ENCODE peak calls at places on chromosomes 1 and 21, in five cellular contexts. One of them, this sample, is unnamed.

GRCh38 chr1:218496561-218496960 is 151.4 kb downstream of the TGFB2 start:
- DNase-seq in mucosa of descending colon: no peak
- DNase-seq in activated B cell treated with CpG ODN at 0.5 μM for 24 hours: no peak
- DNase-seq in neural progenitor cell: no peak
- DNase-seq in mammary epithelial cell: peak
- DNase-seq in this sample: no peak

GRCh38 chr21:45306453-45306831 is 18.7 kb upstream of the POFUT2 start:
- DNase-seq in activated B cell treated with CpG ODN at 0.5 μM for 24 hours: no peak
- DNase-seq in neural progenitor cell: no peak
- DNase-seq in mammary epithelial cell: no peak
- DNase-seq in mucosa of descending colon: peak
- DNase-seq in this sample: no peak

GRCh38 chr1:65164633-65165032 is 16.6 kb downstream of the AK4 start:
- DNase-seq in neural progenitor cell: no peak
- DNase-seq in mucosa of descending colon: no peak
- DNase-seq in mammary epithelial cell: peak
- DNase-seq in activated B cell treated with CpG ODN at 0.5 μM for 24 hours: no peak
- DNase-seq in this sample: no peak

GRCh38 chr1:156673387-156674121 is 3.7 kb downstream of the NES start:
- DNase-seq in mammary epithelial cell: no peak
- DNase-seq in mucosa of descending colon: no peak
- DNase-seq in activated B cell treated with CpG ODN at 0.5 μM for 24 hours: no peak
- DNase-seq in neural progenitor cell: peak
- DNase-seq in this sample: no peak

GRCh38 chr21:14084701-14085100 is 126.1 kb downstream of the LIPI start:
- DNase-seq in mammary epithelial cell: no peak
- DNase-seq in mucosa of descending colon: no peak
- DNase-seq in neural progenitor cell: no peak
- DNase-seq in activated B cell treated with CpG ODN at 0.5 μM for 24 hours: no peak
- DNase-seq in this sample: no peak

GRCh38 chr1:226475112-226475511 is 67.2 kb upstream of the PARP1 start:
- DNase-seq in neural progenitor cell: peak
- DNase-seq in mammary epithelial cell: no peak
- DNase-seq in activated B cell treated with CpG ODN at 0.5 μM for 24 hours: no peak
- DNase-seq in mucosa of descending colon: no peak
- DNase-seq in this sample: no peak

GRCh38 chr1:14876747-14877146 is 276.8 kb upstream of the TMEM51 start:
- DNase-seq in activated B cell treated with CpG ODN at 0.5 μM for 24 hours: no peak
- DNase-seq in mucosa of descending colon: no peak
- DNase-seq in neural progenitor cell: no peak
- DNase-seq in mammary epithelial cell: peak
- DNase-seq in this sample: no peak

GRCh38 chr1:174742805-174743653 is 256.7 kb upstream of the CACYBP start:
- DNase-seq in neural progenitor cell: no peak
- DNase-seq in activated B cell treated with CpG ODN at 0.5 μM for 24 hours: no peak
- DNase-seq in mucosa of descending colon: no peak
- DNase-seq in mammary epithelial cell: peak
- DNase-seq in this sample: no peak

GRCh38 chr1:20486457-20487235 is 636 bp upstream of the CAMK2N1 start:
- DNase-seq in mammary epithelial cell: peak
- DNase-seq in mucosa of descending colon: peak
- DNase-seq in neural progenitor cell: peak
- DNase-seq in activated B cell treated with CpG ODN at 0.5 μM for 24 hours: peak
- DNase-seq in this sample: no peak

GRCh38 chr1:17198476-17199258 is 6.3 kb upstream of the PADI1 start:
- DNase-seq in mammary epithelial cell: no peak
- DNase-seq in activated B cell treated with CpG ODN at 0.5 μM for 24 hours: peak
- DNase-seq in neural progenitor cell: no peak
- DNase-seq in mucosa of descending colon: peak
- DNase-seq in this sample: peak

GRCh38 chr21:41148798-41149197 is 19.2 kb upstream of the BACE2 start:
- DNase-seq in mucosa of descending colon: no peak
- DNase-seq in mammary epithelial cell: no peak
- DNase-seq in activated B cell treated with CpG ODN at 0.5 μM for 24 hours: no peak
- DNase-seq in neural progenitor cell: no peak
- DNase-seq in this sample: no peak

GRCh38 chr1:113216664-113217063 is 143.7 kb downstream of the LRIG2 start:
- DNase-seq in mucosa of descending colon: no peak
- DNase-seq in activated B cell treated with CpG ODN at 0.5 μM for 24 hours: no peak
- DNase-seq in mammary epithelial cell: no peak
- DNase-seq in neural progenitor cell: no peak
- DNase-seq in this sample: no peak

GRCh38 chr1:108107658-108108057 is 92.5 kb downstream of the SLC25A24 start:
- DNase-seq in mammary epithelial cell: peak
- DNase-seq in activated B cell treated with CpG ODN at 0.5 μM for 24 hours: no peak
- DNase-seq in mucosa of descending colon: no peak
- DNase-seq in neural progenitor cell: no peak
- DNase-seq in this sample: peak

GRCh38 chr1:59142663-59143487 is 154.0 kb upstream of the FGGY start:
- DNase-seq in mucosa of descending colon: no peak
- DNase-seq in neural progenitor cell: no peak
- DNase-seq in activated B cell treated with CpG ODN at 0.5 μM for 24 hours: no peak
- DNase-seq in mammary epithelial cell: peak
- DNase-seq in this sample: no peak

GRCh38 chr1:47776554-47777156 is 220.5 kb downstream of the TRABD2B start:
- DNase-seq in mucosa of descending colon: no peak
- DNase-seq in mammary epithelial cell: no peak
- DNase-seq in activated B cell treated with CpG ODN at 0.5 μM for 24 hours: no peak
- DNase-seq in neural progenitor cell: peak
- DNase-seq in this sample: no peak

GRCh38 chr1:103469801-103470200 is 55.7 kb upstream of the RNPC3 start:
- DNase-seq in neural progenitor cell: no peak
- DNase-seq in activated B cell treated with CpG ODN at 0.5 μM for 24 hours: no peak
- DNase-seq in mucosa of descending colon: no peak
- DNase-seq in mammary epithelial cell: no peak
- DNase-seq in this sample: no peak

GRCh38 chr1:187032316-187032981 is 203.7 kb downstream of the PLA2G4A start:
- DNase-seq in mucosa of descending colon: no peak
- DNase-seq in neural progenitor cell: no peak
- DNase-seq in mammary epithelial cell: no peak
- DNase-seq in activated B cell treated with CpG ODN at 0.5 μM for 24 hours: no peak
- DNase-seq in this sample: no peak

GRCh38 chr21:25573409-25574206 is 33.7 kb downstream of the MRPL39 start:
- DNase-seq in activated B cell treated with CpG ODN at 0.5 μM for 24 hours: no peak
- DNase-seq in neural progenitor cell: no peak
- DNase-seq in mucosa of descending colon: no peak
- DNase-seq in mammary epithelial cell: peak
- DNase-seq in this sample: no peak

GRCh38 chr1:226662704-226663326 is 76.3 kb downstream of the ITPKB start:
- DNase-seq in neural progenitor cell: no peak
- DNase-seq in activated B cell treated with CpG ODN at 0.5 μM for 24 hours: peak
- DNase-seq in mucosa of descending colon: peak
- DNase-seq in mammary epithelial cell: peak
- DNase-seq in this sample: peak

GRCh38 chr1:11728126-11728806 is 7.7 kb upstream of the AGTRAP start:
- DNase-seq in mucosa of descending colon: no peak
- DNase-seq in neural progenitor cell: no peak
- DNase-seq in mammary epithelial cell: no peak
- DNase-seq in activated B cell treated with CpG ODN at 0.5 μM for 24 hours: no peak
- DNase-seq in this sample: no peak

GRCh38 chr1:46166521-46167462 is 8.1 kb upstream of the TSPAN1 start:
- DNase-seq in neural progenitor cell: peak
- DNase-seq in activated B cell treated with CpG ODN at 0.5 μM for 24 hours: peak
- DNase-seq in mammary epithelial cell: no peak
- DNase-seq in mucosa of descending colon: peak
- DNase-seq in this sample: no peak

GRCh38 chr1:39501666-39502065 is 10.2 kb downstream of the BMP8A start:
- DNase-seq in mucosa of descending colon: no peak
- DNase-seq in activated B cell treated with CpG ODN at 0.5 μM for 24 hours: no peak
- DNase-seq in neural progenitor cell: no peak
- DNase-seq in mammary epithelial cell: peak
- DNase-seq in this sample: no peak

GRCh38 chr21:31316488-31317169 is 27.4 kb downstream of the TIAM1 start:
- DNase-seq in neural progenitor cell: no peak
- DNase-seq in mammary epithelial cell: peak
- DNase-seq in activated B cell treated with CpG ODN at 0.5 μM for 24 hours: no peak
- DNase-seq in mucosa of descending colon: no peak
- DNase-seq in this sample: no peak

GRCh38 chr1:15948600-15949452 is 27.1 kb downstream of the ZBTB17 start:
- DNase-seq in activated B cell treated with CpG ODN at 0.5 μM for 24 hours: no peak
- DNase-seq in neural progenitor cell: no peak
- DNase-seq in mucosa of descending colon: no peak
- DNase-seq in mammary epithelial cell: peak
- DNase-seq in this sample: peak

GRCh38 chr1:2592672-2593071 is 6.1 kb downstream of the PRXL2B start:
- DNase-seq in mucosa of descending colon: peak
- DNase-seq in mammary epithelial cell: no peak
- DNase-seq in activated B cell treated with CpG ODN at 0.5 μM for 24 hours: peak
- DNase-seq in neural progenitor cell: no peak
- DNase-seq in this sample: peak

GRCh38 chr1:232108598-232108997 is 482.0 kb downstream of the DISC1 start:
- DNase-seq in activated B cell treated with CpG ODN at 0.5 μM for 24 hours: no peak
- DNase-seq in neural progenitor cell: no peak
- DNase-seq in mucosa of descending colon: no peak
- DNase-seq in mammary epithelial cell: no peak
- DNase-seq in this sample: no peak

GRCh38 chr1:160192234-160192633 is 1.9 kb downstream of the CASQ1 start:
- DNase-seq in mammary epithelial cell: no peak
- DNase-seq in activated B cell treated with CpG ODN at 0.5 μM for 24 hours: no peak
- DNase-seq in neural progenitor cell: no peak
- DNase-seq in mucosa of descending colon: no peak
- DNase-seq in this sample: no peak

GRCh38 chr1:40780678-40781613 is 2.6 kb upstream of the KCNQ4 start:
- DNase-seq in neural progenitor cell: no peak
- DNase-seq in mammary epithelial cell: peak
- DNase-seq in activated B cell treated with CpG ODN at 0.5 μM for 24 hours: no peak
- DNase-seq in mucosa of descending colon: no peak
- DNase-seq in this sample: no peak

GRCh38 chr1:57421366-57421765 is 2.5 kb downstream of the DAB1 start:
- DNase-seq in mammary epithelial cell: no peak
- DNase-seq in neural progenitor cell: peak
- DNase-seq in activated B cell treated with CpG ODN at 0.5 μM for 24 hours: no peak
- DNase-seq in mucosa of descending colon: no peak
- DNase-seq in this sample: no peak

GRCh38 chr21:34129039-34129891 is 55.9 kb downstream of the MRPS6 start:
- DNase-seq in activated B cell treated with CpG ODN at 0.5 μM for 24 hours: no peak
- DNase-seq in neural progenitor cell: peak
- DNase-seq in mammary epithelial cell: peak
- DNase-seq in mucosa of descending colon: no peak
- DNase-seq in this sample: no peak
- TF ChIP-seq CTCF in activated B cell treated with CpG ODN at 0.5 μM for 24 hours: no peak
- TF ChIP-seq CTCF in neural progenitor cell: peak
- TF ChIP-seq CTCF in mammary epithelial cell: peak
- TF ChIP-seq CTCF in mucosa of descending colon: no peak
- TF ChIP-seq CTCF in this sample: no peak

GRCh38 chr1:91502138-91502881 is 1.7 kb downstream of the CDC7 start:
- DNase-seq in activated B cell treated with CpG ODN at 0.5 μM for 24 hours: no peak
- DNase-seq in neural progenitor cell: no peak
- DNase-seq in mammary epithelial cell: no peak
- DNase-seq in mucosa of descending colon: no peak
- DNase-seq in this sample: no peak

GRCh38 chr1:91499904-91500755 is 521 bp upstream of the CDC7 start:
- DNase-seq in mammary epithelial cell: no peak
- DNase-seq in mucosa of descending colon: no peak
- DNase-seq in neural progenitor cell: peak
- DNase-seq in activated B cell treated with CpG ODN at 0.5 μM for 24 hours: no peak
- DNase-seq in this sample: no peak

GRCh38 chr1:91501527-91501859 is 842 bp downstream of the CDC7 start:
- DNase-seq in activated B cell treated with CpG ODN at 0.5 μM for 24 hours: no peak
- DNase-seq in mammary epithelial cell: no peak
- DNase-seq in mucosa of descending colon: no peak
- DNase-seq in neural progenitor cell: no peak
- DNase-seq in this sample: no peak

GRCh38 chr1:91499346-91499745 is 1.3 kb upstream of the CDC7 start:
- DNase-seq in neural progenitor cell: no peak
- DNase-seq in mammary epithelial cell: no peak
- DNase-seq in activated B cell treated with CpG ODN at 0.5 μM for 24 hours: no peak
- DNase-seq in mucosa of descending colon: no peak
- DNase-seq in this sample: no peak

DNA sequence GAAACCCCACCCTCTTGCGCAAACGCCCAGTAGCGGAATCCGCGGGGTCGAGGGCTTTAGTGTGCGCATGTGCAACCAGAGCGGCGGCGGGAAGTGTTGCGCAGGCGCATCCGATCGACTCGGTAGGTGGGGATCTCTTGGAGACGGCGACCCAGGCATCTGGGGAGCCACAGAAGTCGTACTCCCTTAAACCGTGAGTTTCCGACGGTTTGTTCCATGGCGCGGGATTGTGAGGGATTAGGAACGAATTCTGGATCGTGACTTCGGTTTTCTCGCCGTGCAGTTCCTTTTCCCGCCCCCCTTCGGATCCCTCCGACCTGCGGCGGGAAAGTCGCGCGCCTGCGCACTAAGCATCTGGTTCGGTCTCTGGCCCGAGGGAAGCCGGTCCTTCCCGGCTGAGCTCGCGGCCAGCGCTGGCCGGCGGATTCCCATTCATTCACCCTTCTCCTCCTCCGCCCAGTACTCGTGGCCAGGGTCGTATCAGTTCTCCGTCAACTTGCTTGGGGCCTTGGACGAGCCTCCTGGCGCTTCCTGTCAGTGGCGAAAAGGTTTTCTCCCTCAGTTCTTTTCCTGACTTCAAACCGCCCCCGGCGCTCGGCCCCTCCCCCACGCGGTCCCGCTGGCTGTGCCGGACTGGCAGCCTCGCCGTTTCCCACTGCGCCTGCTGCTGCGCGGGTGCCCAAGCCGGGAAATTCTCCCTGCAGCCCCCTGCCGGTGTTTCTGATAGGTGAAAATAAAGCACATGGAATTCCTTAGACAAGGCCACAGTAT is at the start of gene CDC7:
- DNase-seq in mucosa of descending colon: peak
- DNase-seq in neural progenitor cell: peak
- DNase-seq in mammary epithelial cell: peak
- DNase-seq in activated B cell treated with CpG ODN at 0.5 μM for 24 hours: peak
- DNase-seq in this sample: peak
- TF ChIP-seq CTCF in mucosa of descending colon: no peak
- TF ChIP-seq CTCF in neural progenitor cell: peak
- TF ChIP-seq CTCF in mammary epithelial cell: no peak
- TF ChIP-seq CTCF in activated B cell treated with CpG ODN at 0.5 μM for 24 hours: no peak
- TF ChIP-seq CTCF in this sample: no peak

GRCh38 chr1:27368872-27369703 is 2.3 kb upstream of the MAP3K6 start:
- DNase-seq in neural progenitor cell: no peak
- DNase-seq in activated B cell treated with CpG ODN at 0.5 μM for 24 hours: no peak
- DNase-seq in mammary epithelial cell: no peak
- DNase-seq in mucosa of descending colon: no peak
- DNase-seq in this sample: no peak
- TF ChIP-seq CTCF in neural progenitor cell: peak
- TF ChIP-seq CTCF in activated B cell treated with CpG ODN at 0.5 μM for 24 hours: no peak
- TF ChIP-seq CTCF in mammary epithelial cell: peak
- TF ChIP-seq CTCF in mucosa of descending colon: no peak
- TF ChIP-seq CTCF in this sample: no peak

DNA sequence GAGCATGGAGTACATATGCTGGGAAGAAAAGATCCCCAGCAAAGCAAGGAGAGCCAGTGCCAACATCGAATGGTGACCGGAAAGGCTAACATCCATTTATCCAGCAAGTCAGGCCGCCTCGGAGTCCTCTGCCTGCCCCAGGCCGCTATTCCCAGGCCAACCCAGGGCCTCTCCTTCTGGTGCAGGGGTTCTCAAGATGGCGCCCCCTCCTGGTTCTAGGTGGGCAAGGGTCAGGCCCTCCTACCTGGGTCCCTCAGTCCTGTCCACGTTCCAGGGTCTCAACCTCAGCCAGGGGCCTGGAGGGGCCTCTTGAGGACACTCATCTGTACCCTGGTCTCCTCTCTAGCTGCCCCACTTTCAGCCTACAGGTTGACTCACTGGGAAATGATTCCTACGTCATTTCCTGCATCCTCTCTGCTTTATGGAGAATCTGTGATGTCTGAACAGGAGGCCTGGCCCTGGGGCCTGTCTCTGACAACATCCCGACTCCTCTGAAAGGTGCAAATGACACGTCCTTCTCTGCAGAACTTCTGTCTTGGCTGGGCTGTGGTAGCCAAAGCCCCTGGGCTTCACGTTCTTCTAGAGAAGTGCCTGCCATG is 145.3 kb downstream of the PSMG1 start:
- DNase-seq in mucosa of descending colon: no peak
- DNase-seq in mammary epithelial cell: no peak
- DNase-seq in activated B cell treated with CpG ODN at 0.5 μM for 24 hours: no peak
- DNase-seq in neural progenitor cell: peak
- DNase-seq in this sample: no peak
- TF ChIP-seq CTCF in mucosa of descending colon: no peak
- TF ChIP-seq CTCF in mammary epithelial cell: no peak
- TF ChIP-seq CTCF in activated B cell treated with CpG ODN at 0.5 μM for 24 hours: no peak
- TF ChIP-seq CTCF in neural progenitor cell: peak
- TF ChIP-seq CTCF in this sample: peak